ENCODE peak calls at places on chromosomes 7 and 10, in eight cellular contexts. K, A, V, C, U, D, I and B are unnamed samples.
A peak's percentile ranks its signal among the peaks of the same experiment; 100 is the strongest.

GRCh38 chr7:139675127-139676110 is 102.4 kb downstream of the HIPK2 start:
- DNase-seq in K (no peak), A (no peak), V (no peak), C (peak; percentile 87), U (no peak), D (peak; percentile 43), I (no peak), B (no peak)

GRCh38 chr7:72925546-72926120 is 738 bp downstream of the POM121 start:
- DNase-seq in K (peak; percentile 38), A (peak; percentile 53), V (no peak), C (peak; percentile 6), U (no peak), D (peak; percentile 48), I (no peak), B (no peak)

GRCh38 chr7:130950054-130950453 is 216.0 kb upstream of the KLF14 start:
- DNase-seq in K (no peak), A (no peak), V (no peak), C (no peak), U (no peak), D (no peak), I (no peak), B (no peak)

GRCh38 chr7:145036592-145037386 is 200.9 kb upstream of the TPK1 start:
- DNase-seq in K (peak; percentile 52), A (peak; percentile 65), V (peak; percentile 61), C (peak; percentile 9), U (peak; percentile 33), D (peak; percentile 69), I (peak; percentile 27), B (peak; percentile 1)

GRCh38 chr7:55964802-55965470 is 551 bp downstream of the NIPSNAP2 start:
- DNase-seq in K (no peak), A (peak; percentile 40), V (peak; percentile 85), C (peak; percentile 55), U (peak; percentile 28), D (peak; percentile 59), I (peak; percentile 30), B (peak; percentile 43)

GRCh38 chr7:142813262-142813661 is 41.6 kb upstream of the EPHB6 start:
- DNase-seq in K (no peak), A (no peak), V (peak; percentile 97), C (peak; percentile 70), U (no peak), D (peak; percentile 88), I (no peak), B (peak; percentile 24)

GRCh38 chr10:85643839-85644525 is 722.6 kb downstream of the GRID1 start:
- DNase-seq in K (no peak), A (no peak), V (peak; percentile 88), C (peak; percentile 41), U (no peak), D (no peak), I (no peak), B (no peak)

GRCh38 chr10:14621037-14621436 is 153.7 kb downstream of the FAM107B start:
- DNase-seq in K (no peak), A (no peak), V (no peak), C (no peak), U (no peak), D (no peak), I (no peak), B (no peak)

GRCh38 chr7:120941856-120942255 is 8.7 kb upstream of the ING3 start:
- DNase-seq in K (no peak), A (no peak), V (no peak), C (no peak), U (no peak), D (no peak), I (no peak), B (no peak)

GRCh38 chr7:105678811-105679495 is 97.7 kb upstream of the EFCAB10 start:
- DNase-seq in K (no peak), A (no peak), V (no peak), C (no peak), U (peak; percentile 37), D (peak; percentile 62), I (no peak), B (no peak)

GRCh38 chr10:124403548-124403947 is 15.2 kb downstream of the OAT start:
- DNase-seq in K (peak; percentile 78), A (peak; percentile 94), V (no peak), C (peak; percentile 89), U (no peak), D (peak; percentile 89), I (peak; percentile 17), B (peak; percentile 42)

GRCh38 chr10:58210160-58210559 is 57.5 kb downstream of the IPMK start:
- DNase-seq in K (no peak), A (no peak), V (no peak), C (no peak), U (no peak), D (no peak), I (no peak), B (no peak)

GRCh38 chr10:3166496-3167290 is 5.9 kb downstream of the PITRM1 start:
- DNase-seq in K (no peak), A (no peak), V (no peak), C (no peak), U (no peak), D (no peak), I (no peak), B (no peak)

GRCh38 chr10:79487296-79488194 is 24.8 kb upstream of the EIF5AL1 start:
- DNase-seq in K (peak; percentile 60), A (peak; percentile 56), V (peak; percentile 95), C (peak; percentile 61), U (peak; percentile 8), D (peak; percentile 47), I (no peak), B (peak; percentile 40)

GRCh38 chr10:121601458-121601857 is 3.2 kb upstream of the FGFR2 start:
- DNase-seq in K (no peak), A (no peak), V (peak; percentile 27), C (no peak), U (no peak), D (no peak), I (no peak), B (no peak)

GRCh38 chr10:30384791-30385201 is 35.7 kb upstream of the MTPAP start:
- DNase-seq in K (peak; percentile 23), A (peak; percentile 36), V (no peak), C (peak; percentile 36), U (no peak), D (peak; percentile 45), I (no peak), B (no peak)

GRCh38 chr10:1394155-1394912 is 338.1 kb downstream of the WDR37 start:
- DNase-seq in K (no peak), A (no peak), V (peak; percentile 45), C (no peak), U (no peak), D (no peak), I (no peak), B (no peak)

GRCh38 chr10:115801457-115801856 is 471.5 kb downstream of the GFRA1 start:
- DNase-seq in K (no peak), A (no peak), V (no peak), C (no peak), U (no peak), D (no peak), I (no peak), B (no peak)

GRCh38 chr10:78780551-78780961 is 288.2 kb upstream of the ZMIZ1 start:
- DNase-seq in K (no peak), A (no peak), V (peak; percentile 49), C (no peak), U (no peak), D (no peak), I (no peak), B (no peak)

GRCh38 chr10:131648386-131649020 is 252.3 kb upstream of the PPP2R2D start:
- DNase-seq in K (no peak), A (no peak), V (peak; percentile 43), C (no peak), U (no peak), D (no peak), I (no peak), B (no peak)

GRCh38 chr10:93514496-93514895 is 18.1 kb downstream of the CEP55 start:
- DNase-seq in K (no peak), A (no peak), V (no peak), C (no peak), U (no peak), D (no peak), I (no peak), B (no peak)

GRCh38 chr10:110993024-110993693 is 73.8 kb downstream of the SHOC2 start:
- DNase-seq in K (peak; percentile 14), A (no peak), V (no peak), C (peak; percentile 90), U (no peak), D (peak; percentile 89), I (no peak), B (peak; percentile 52)

GRCh38 chr7:6234384-6234783 is 38.0 kb downstream of the CYTH3 start:
- DNase-seq in K (no peak), A (peak; percentile 81), V (no peak), C (no peak), U (no peak), D (no peak), I (no peak), B (no peak)

GRCh38 chr7:66399566-66399965 is 194.4 kb downstream of the TPST1 start:
- DNase-seq in K (no peak), A (no peak), V (no peak), C (no peak), U (no peak), D (peak; percentile 64), I (no peak), B (no peak)